ENCODE peak calls at places on chromosomes 3 and 15, in four cellular contexts. Z is heart left ventricle, E is right lobe of liver, A is SJCRH30. N is an unnamed sample.

GRCh38 chr3:179967622-179968021 is 69.1 kb downstream of the PEX5L start:
- DNase-seq in Z (no peak), E (no peak), A (no peak), N (no peak)

GRCh38 chr15:68335251-68335650 is 57.7 kb downstream of the FEM1B start:
- DNase-seq in Z (no peak), E (peak; percentile 69), A (no peak), N (no peak)

GRCh38 chr3:166190360-166190759 is 353.1 kb upstream of the BCHE start:
- DNase-seq in Z (no peak), E (no peak), A (no peak), N (no peak)

GRCh38 chr3:135982404-135982761 is 16.9 kb downstream of the PPP2R3A start:
- DNase-seq in Z (no peak), E (no peak), A (no peak), N (no peak)

GRCh38 chr3:4816718-4817117 is 162.5 kb upstream of the BHLHE40 start:
- DNase-seq in Z (no peak), E (no peak), A (no peak), N (no peak)

GRCh38 chr3:45549961-45550360 is 44.6 kb upstream of the LIMD1 start:
- DNase-seq in Z (no peak), E (no peak), A (no peak), N (no peak)

GRCh38 chr3:182644800-182645433 is 148.4 kb upstream of the ATP11B start:
- DNase-seq in Z (no peak), E (no peak), A (no peak), N (no peak)

GRCh38 chr15:67210555-67211168 is 43.8 kb downstream of the AAGAB start:
- DNase-seq in Z (no peak), E (no peak), A (no peak), N (no peak)

GRCh38 chr15:85383470-85384148 is 3.2 kb downstream of the AKAP13 start:
- DNase-seq in Z (no peak), E (no peak), A (no peak), N (no peak)

GRCh38 chr3:14827776-14828175 is 9.0 kb downstream of the FGD5 start:
- DNase-seq in Z (no peak), E (no peak), A (no peak), N (no peak)
- H3K27me3 ChIP-seq in Z (peaks cover 7% of the 10 kb centered on the region), E (no peaks in the 10 kb centered on the region), A (no peaks in the 10 kb centered on the region), N (peaks cover 76% of the 10 kb centered on the region)

DNA sequence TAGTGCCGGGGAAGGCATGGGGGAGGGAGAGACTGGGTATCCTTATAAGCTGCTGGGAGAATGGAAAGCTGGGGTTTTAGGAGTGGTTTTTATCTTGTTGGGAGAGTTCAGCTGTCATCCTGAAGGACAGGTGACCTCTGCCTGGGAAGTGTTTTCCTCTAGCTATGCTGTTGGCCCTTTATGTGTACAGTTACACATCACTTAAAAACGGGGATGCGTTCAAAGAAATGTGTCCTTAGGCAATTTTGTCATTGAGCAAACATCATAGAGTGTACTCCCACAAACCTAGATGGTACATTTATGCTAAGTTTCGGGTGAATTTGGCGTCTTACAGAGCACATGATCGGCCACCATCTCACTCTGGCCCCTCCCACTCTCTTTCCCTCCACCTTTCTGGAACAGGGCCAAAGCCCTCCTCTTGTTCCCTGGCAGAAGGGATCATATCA is 164.3 kb upstream of the NUDT16 start:
- DNase-seq in Z (no peak), E (no peak), A (peak; percentile 71), N (no peak)
- H3K27me3 ChIP-seq in Z (no peaks in the 10 kb centered on the region), E (no peaks in the 10 kb centered on the region), A (no peaks in the 10 kb centered on the region), N (no peaks in the 10 kb centered on the region)

GRCh38 chr15:22951381-22952280 is 28.5 kb downstream of the CYFIP1 start:
- DNase-seq in Z (no peak), E (no peak), A (no peak), N (no peak)
- H3K27me3 ChIP-seq in Z (no peaks in the 10 kb centered on the region), E (no peaks in the 10 kb centered on the region), A (no peaks in the 10 kb centered on the region), N (no peaks in the 10 kb centered on the region)

GRCh38 chr3:42159147-42159546 is 68.0 kb downstream of the TRAK1 start:
- DNase-seq in Z (no peak), E (no peak), A (no peak), N (peak; percentile 12)
- H3K27me3 ChIP-seq in Z (no peaks in the 10 kb centered on the region), E (no peaks in the 10 kb centered on the region), A (no peaks in the 10 kb centered on the region), N (no peaks in the 10 kb centered on the region)

GRCh38 chr3:31289592-31289991 is 243.1 kb upstream of the STT3B start:
- DNase-seq in Z (no peak), E (no peak), A (no peak), N (no peak)
- H3K27me3 ChIP-seq in Z (no peaks in the 10 kb centered on the region), E (no peaks in the 10 kb centered on the region), A (no peaks in the 10 kb centered on the region), N (no peaks in the 10 kb centered on the region)

GRCh38 chr15:91101356-91101920 is 1.4 kb downstream of the SV2B start:
- DNase-seq in Z (no peak), E (no peak), A (no peak), N (no peak)

GRCh38 chr15:91102546-91103330 is 2.7 kb downstream of the SV2B start:
- DNase-seq in Z (no peak), E (no peak), A (no peak), N (no peak)

GRCh38 chr15:91099616-91100560 is at the start of gene SV2B:
- DNase-seq in Z (peak; percentile 64), E (no peak), A (no peak), N (peak; percentile 72)

GRCh38 chr15:91100561-91101355 is 701 bp downstream of the SV2B start:
- DNase-seq in Z (no peak), E (no peak), A (no peak), N (no peak)

GRCh38 chr15:91098451-91098850 is 1.6 kb upstream of the SV2B start:
- DNase-seq in Z (no peak), E (no peak), A (no peak), N (no peak)
- H3K27me3 ChIP-seq in Z (peaks cover 18% of the 10 kb centered on the region), E (peaks cover 16% of the 10 kb centered on the region), A (peaks cover 12% of the 10 kb centered on the region), N (no peaks in the 10 kb centered on the region)

GRCh38 chr3:87218560-87218959 is 8.5 kb upstream of the CHMP2B start:
- DNase-seq in Z (no peak), E (no peak), A (no peak), N (no peak)
- H3K27me3 ChIP-seq in Z (peaks cover 14% of the 10 kb centered on the region), E (no peaks in the 10 kb centered on the region), A (no peaks in the 10 kb centered on the region), N (no peaks in the 10 kb centered on the region)

GRCh38 chr3:126982522-126983175 is at the start of gene PLXNA1:
- DNase-seq in Z (peak; percentile 91), E (peak; percentile 84), A (peak; percentile 83), N (peak; percentile 75)
- H3K27me3 ChIP-seq in Z (no peaks in the 10 kb centered on the region), E (no peaks in the 10 kb centered on the region), A (no peaks in the 10 kb centered on the region), N (no peaks in the 10 kb centered on the region)

DNA sequence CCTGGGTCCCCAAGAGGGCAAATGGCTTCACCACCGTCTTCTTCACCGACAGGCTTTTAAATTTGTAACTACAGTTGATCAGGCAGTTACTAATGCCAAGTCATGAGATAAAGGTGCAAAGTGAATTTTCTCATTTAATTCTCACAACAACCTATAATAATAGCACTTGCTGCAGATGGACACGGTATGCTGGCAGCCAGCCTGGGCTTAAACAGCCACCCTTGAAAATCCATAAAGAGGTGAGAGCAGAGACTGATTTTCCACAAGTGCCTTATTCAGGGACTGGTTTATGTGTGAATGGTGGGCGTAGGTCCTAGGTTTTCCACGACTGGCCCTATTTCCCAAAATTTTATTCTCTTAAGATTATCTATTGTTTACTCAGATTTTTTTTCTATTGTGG is 117.8 kb downstream of the RAB11A start:
- DNase-seq in Z (no peak), E (no peak), A (no peak), N (no peak)
- H3K27me3 ChIP-seq in Z (peaks cover 50% of the 10 kb centered on the region), E (peaks cover 4% of the 10 kb centered on the region), A (no peaks in the 10 kb centered on the region), N (no peaks in the 10 kb centered on the region)

N was measured in WERI-Rb-1.